ENCODE peak calls at places on chromosomes 7 and 10, in eight cellular contexts. One of them, this sample, is unnamed.

GRCh38 chr7:41711283-41712064 is 8.6 kb upstream of the INHBA start:
- DNase-seq in GM23248: peak
- DNase-seq in HCEC 1CT: no peak
- DNase-seq in HS-5: no peak
- DNase-seq in renal cortical epithelial cell: no peak
- DNase-seq in EL: peak
- DNase-seq in HFF-Myc: no peak
- DNase-seq in GDM1: no peak
- DNase-seq in this sample: no peak

GRCh38 chr10:132540456-132540855 is 2.9 kb downstream of the INPP5A start:
- DNase-seq in GM23248: peak
- DNase-seq in HCEC 1CT: no peak
- DNase-seq in HS-5: no peak
- DNase-seq in renal cortical epithelial cell: no peak
- DNase-seq in EL: peak
- DNase-seq in HFF-Myc: no peak
- DNase-seq in GDM1: no peak
- DNase-seq in this sample: peak

GRCh38 chr10:98963608-98964007 is 272.0 kb downstream of the HPSE2 start:
- DNase-seq in GM23248: no peak
- DNase-seq in HCEC 1CT: no peak
- DNase-seq in HS-5: no peak
- DNase-seq in renal cortical epithelial cell: peak
- DNase-seq in EL: no peak
- DNase-seq in HFF-Myc: no peak
- DNase-seq in GDM1: no peak
- DNase-seq in this sample: peak

GRCh38 chr7:2529161-2530075 is 9.8 kb downstream of the LFNG start:
- DNase-seq in GM23248: peak
- DNase-seq in HCEC 1CT: peak
- DNase-seq in HS-5: peak
- DNase-seq in renal cortical epithelial cell: no peak
- DNase-seq in EL: peak
- DNase-seq in HFF-Myc: no peak
- DNase-seq in GDM1: peak
- DNase-seq in this sample: peak

GRCh38 chr10:71868192-71868697 is 17.2 kb upstream of the PSAP start:
- DNase-seq in GM23248: peak
- DNase-seq in HCEC 1CT: peak
- DNase-seq in HS-5: peak
- DNase-seq in renal cortical epithelial cell: peak
- DNase-seq in EL: peak
- DNase-seq in HFF-Myc: no peak
- DNase-seq in GDM1: no peak
- DNase-seq in this sample: peak

GRCh38 chr7:968205-968754 is 7.1 kb downstream of the COX19 start:
- DNase-seq in GM23248: no peak
- DNase-seq in HCEC 1CT: no peak
- DNase-seq in HS-5: no peak
- DNase-seq in renal cortical epithelial cell: no peak
- DNase-seq in EL: no peak
- DNase-seq in HFF-Myc: no peak
- DNase-seq in GDM1: no peak
- DNase-seq in this sample: no peak

GRCh38 chr7:38524786-38525185 is 106.4 kb downstream of the AMPH start:
- DNase-seq in GM23248: peak
- DNase-seq in HCEC 1CT: no peak
- DNase-seq in HS-5: no peak
- DNase-seq in renal cortical epithelial cell: no peak
- DNase-seq in EL: no peak
- DNase-seq in HFF-Myc: no peak
- DNase-seq in GDM1: no peak
- DNase-seq in this sample: no peak

GRCh38 chr7:7090460-7090859 is 91.9 kb upstream of the C1GALT1 start:
- DNase-seq in GM23248: no peak
- DNase-seq in HCEC 1CT: no peak
- DNase-seq in HS-5: no peak
- DNase-seq in renal cortical epithelial cell: no peak
- DNase-seq in EL: no peak
- DNase-seq in HFF-Myc: no peak
- DNase-seq in GDM1: no peak
- DNase-seq in this sample: no peak

This sample was measured in HFFc6.